ENCODE peak calls at places on chromosomes 13 and 19, in four cellular contexts. R is A549, E is neural crest cell, M is GM03348. S is an unnamed sample.

GRCh38 chr13:55087085-55087484 is 2053.6 kb upstream of the PRR20A start:
- DNase-seq in R (no peak), E (no peak), M (no peak), S (no peak)

GRCh38 chr19:14412436-14413071 is 6.6 kb downstream of the DDX39A start:
- DNase-seq in R (no peak), E (no peak), M (no peak), S (no peak)

GRCh38 chr13:98576215-98576945 is 527 bp downstream of the STK24 start:
- DNase-seq in R (peak), E (peak), M (peak), S (no peak)

GRCh38 chr19:51338563-51339312 is 3.2 kb downstream of the VSIG10L start:
- DNase-seq in R (peak), E (peak), M (peak), S (peak)

GRCh38 chr19:11034449-11035213 is 54.6 kb upstream of the LDLR start:
- DNase-seq in R (no peak), E (no peak), M (no peak), S (no peak)

GRCh38 chr13:106449096-106449495 is 86.4 kb downstream of the EFNB2 start:
- DNase-seq in R (no peak), E (no peak), M (no peak), S (no peak)

GRCh38 chr19:6767081-6767356 is 216 bp downstream of the SH2D3A start:
- DNase-seq in R (no peak), E (no peak), M (no peak), S (no peak)

GRCh38 chr19:2548966-2549365 is 73.0 kb downstream of the GADD45B start:
- DNase-seq in R (no peak), E (no peak), M (no peak), S (no peak)

GRCh38 chr13:71874490-71874889 is 7.5 kb upstream of the DACH1 start:
- DNase-seq in R (no peak), E (no peak), M (no peak), S (no peak)

GRCh38 chr19:51352783-51353360 is 10.9 kb upstream of the VSIG10L start:
- DNase-seq in R (no peak), E (no peak), M (no peak), S (no peak)

GRCh38 chr19:30111051-30111450 is 169.0 kb downstream of the URI1 start:
- DNase-seq in R (no peak), E (no peak), M (no peak), S (no peak)

GRCh38 chr13:111020546-111020945 is 94.6 kb upstream of the ARHGEF7 start:
- DNase-seq in R (no peak), E (no peak), M (no peak), S (no peak)

GRCh38 chr13:58712191-58712590 is 1080.6 kb downstream of the PCDH17 start:
- DNase-seq in R (peak), E (no peak), M (no peak), S (no peak)

GRCh38 chr13:78816592-78816991 is 157.6 kb upstream of the OBI1 start:
- DNase-seq in R (no peak), E (no peak), M (no peak), S (no peak)

GRCh38 chr13:114110091-114110829 is 22.2 kb downstream of the RASA3 start:
- DNase-seq in R (peak), E (no peak), M (no peak), S (peak)

GRCh38 chr19:35322014-35322413 is 7.0 kb upstream of the CD22 start:
- DNase-seq in R (no peak), E (no peak), M (no peak), S (no peak)

GRCh38 chr19:18657590-18658365 is 20.9 kb downstream of the KLHL26 start:
- DNase-seq in R (peak), E (peak), M (no peak), S (no peak)

GRCh38 chr19:8337728-8338127 is 5.3 kb downstream of the KANK3 start:
- DNase-seq in R (no peak), E (no peak), M (no peak), S (no peak)

GRCh38 chr19:1223018-1223855 is 14.6 kb downstream of the CBARP start:
- DNase-seq in R (peak), E (no peak), M (no peak), S (no peak)

GRCh38 chr19:3084943-3085342 is 9.2 kb upstream of the GNA11 start:
- DNase-seq in R (no peak), E (no peak), M (no peak), S (no peak)

GRCh38 chr19:5718579-5719273 is 1.2 kb downstream of the LONP1 start:
- DNase-seq in R (peak), E (no peak), M (peak), S (peak)

GRCh38 chr19:56934438-56935090 is 94.0 kb upstream of the PEG3 start:
- DNase-seq in R (no peak), E (no peak), M (no peak), S (no peak)

GRCh38 chr13:72726721-72727416 is 560 bp downstream of the MZT1 start:
- DNase-seq in R (peak), E (no peak), M (peak), S (peak)

GRCh38 chr13:74026753-74027152 is 107.5 kb downstream of the KLF12 start:
- DNase-seq in R (no peak), E (no peak), M (no peak), S (peak)

GRCh38 chr13:91572944-91573535 is 174.6 kb downstream of the GPC5 start:
- DNase-seq in R (no peak), E (no peak), M (no peak), S (no peak)

GRCh38 chr13:37899753-37900152 is 30.2 kb upstream of the TRPC4 start:
- DNase-seq in R (no peak), E (no peak), M (no peak), S (no peak)

GRCh38 chr19:14088634-14089411 is 1.7 kb downstream of the SAMD1 start:
- DNase-seq in R (no peak), E (no peak), M (no peak), S (no peak)

S was measured in Kasumi-1.